ENCODE peak calls at places on chromosomes 16 and 17, in nine cellular contexts. O, H, Q, B, C, K, S, D and F are unnamed samples. For H3K36me3, the result is how much of the 10 kb centered on the place peaks cover.

GRCh38 chr17:15920758-15921239 is 24.1 kb upstream of the ADORA2B start:
- DNase-seq in O (no peak), H (no peak), Q (no peak), B (no peak), C (peak), K (peak), S (peak), D (peak), F (peak)

GRCh38 chr16:86241681-86242080 is 268.6 kb upstream of the FOXF1 start:
- DNase-seq in O (no peak), H (peak), Q (no peak), B (no peak), C (no peak), K (no peak), S (peak), D (no peak), F (no peak)

GRCh38 chr17:4854181-4854681 is 21.1 kb downstream of the MINK1 start:
- DNase-seq in O (no peak), H (no peak), Q (no peak), B (no peak), C (no peak), K (no peak), S (no peak), D (no peak), F (no peak)

GRCh38 chr16:14310519-14310991 is 239.4 kb downstream of the MRTFB start:
- DNase-seq in O (peak), H (no peak), Q (no peak), B (no peak), C (no peak), K (peak), S (peak), D (peak), F (no peak)

GRCh38 chr16:30094541-30095165 is 1.4 kb downstream of the YPEL3 start:
- DNase-seq in O (no peak), H (no peak), Q (no peak), B (no peak), C (peak), K (no peak), S (no peak), D (no peak), F (peak)

GRCh38 chr16:51154271-51155171 is 3.5 kb upstream of the SALL1 start:
- DNase-seq in O (no peak), H (no peak), Q (no peak), B (no peak), C (no peak), K (no peak), S (peak), D (no peak), F (peak)

GRCh38 chr16:75761111-75761510 is 34.8 kb upstream of the CPHXL start:
- DNase-seq in O (peak), H (no peak), Q (no peak), B (no peak), C (no peak), K (no peak), S (no peak), D (no peak), F (no peak)

GRCh38 chr17:42795061-42795460 is 3.4 kb downstream of the COA3 start:
- DNase-seq in O (no peak), H (no peak), Q (no peak), B (no peak), C (no peak), K (no peak), S (no peak), D (no peak), F (no peak)

GRCh38 chr16:67199011-67199807 is at the start of gene ELMO3:
- DNase-seq in O (no peak), H (peak), Q (peak), B (no peak), C (no peak), K (no peak), S (peak), D (peak), F (no peak)

GRCh38 chr16:85386467-85387170 is 226.5 kb upstream of the GSE1 start:
- DNase-seq in O (no peak), H (peak), Q (no peak), B (no peak), C (no peak), K (no peak), S (no peak), D (no peak), F (no peak)

GRCh38 chr16:9123871-9124270 is 32.4 kb downstream of the HAPSTR1 start:
- DNase-seq in O (peak), H (peak), Q (peak), B (no peak), C (peak), K (peak), S (no peak), D (peak), F (no peak)

GRCh38 chr16:87344931-87345631 is 27.9 kb upstream of the C16orf95 start:
- DNase-seq in O (no peak), H (peak), Q (peak), B (no peak), C (peak), K (no peak), S (peak), D (no peak), F (no peak)

GRCh38 chr16:69410285-69410990 is 14.0 kb upstream of the CYB5B start:
- DNase-seq in O (no peak), H (no peak), Q (no peak), B (no peak), C (no peak), K (no peak), S (no peak), D (peak), F (no peak)

GRCh38 chr16:82331397-82331796 is 161.4 kb upstream of the MPHOSPH6 start:
- DNase-seq in O (no peak), H (no peak), Q (no peak), B (no peak), C (no peak), K (no peak), S (no peak), D (no peak), F (no peak)

GRCh38 chr16:89546781-89547180 is 13.7 kb upstream of the RPL13 start:
- DNase-seq in O (no peak), H (no peak), Q (no peak), B (no peak), C (no peak), K (no peak), S (no peak), D (no peak), F (no peak)

GRCh38 chr17:60934723-60935122 is 257.1 kb downstream of the BCAS3 start:
- DNase-seq in O (no peak), H (no peak), Q (no peak), B (no peak), C (no peak), K (no peak), S (peak), D (no peak), F (no peak)

GRCh38 chr16:81040837-81041236 is 5.2 kb downstream of the ATMIN start:
- DNase-seq in O (no peak), H (no peak), Q (no peak), B (no peak), C (no peak), K (no peak), S (no peak), D (no peak), F (no peak)

GRCh38 chr16:77784441-77785356 is 3.7 kb upstream of the VAT1L start:
- DNase-seq in O (peak), H (no peak), Q (no peak), B (no peak), C (no peak), K (no peak), S (no peak), D (no peak), F (no peak)

GRCh38 chr17:15883617-15884111 is 61.3 kb upstream of the ADORA2B start:
- DNase-seq in O (no peak), H (no peak), Q (no peak), B (no peak), C (no peak), K (no peak), S (no peak), D (peak), F (no peak)

GRCh38 chr17:21286066-21286770 is 1.7 kb downstream of the MAP2K3 start:
- DNase-seq in O (peak), H (peak), Q (peak), B (no peak), C (peak), K (peak), S (no peak), D (peak), F (peak)

GRCh38 chr16:61050547-61050946 is 985.7 kb downstream of the CDH8 start:
- DNase-seq in O (no peak), H (no peak), Q (no peak), B (no peak), C (no peak), K (no peak), S (no peak), D (no peak), F (no peak)

GRCh38 chr16:54446639-54447038 is 160.1 kb upstream of the IRX3 start:
- DNase-seq in O (no peak), H (no peak), Q (no peak), B (no peak), C (peak), K (peak), S (no peak), D (peak), F (no peak)

GRCh38 chr16:51763072-51763658 is 612.1 kb upstream of the SALL1 start:
- DNase-seq in O (no peak), H (no peak), Q (no peak), B (no peak), C (no peak), K (no peak), S (peak), D (no peak), F (no peak)

GRCh38 chr17:40936976-40937375 is 470 bp downstream of the KRT23 start:
- DNase-seq in O (no peak), H (no peak), Q (no peak), B (no peak), C (no peak), K (no peak), S (peak), D (no peak), F (no peak)

GRCh38 chr17:45270828-45271418 is 9.0 kb upstream of the SPATA32 start:
- DNase-seq in O (peak), H (no peak), Q (no peak), B (no peak), C (no peak), K (no peak), S (peak), D (no peak), F (no peak)

GRCh38 chr16:75317101-75317522 is 65.7 kb upstream of the BCAR1 start:
- DNase-seq in O (no peak), H (no peak), Q (no peak), B (no peak), C (no peak), K (no peak), S (no peak), D (no peak), F (peak)

GRCh38 chr17:6843241-6843890 is 11.8 kb upstream of the TEKT1 start:
- DNase-seq in O (peak), H (no peak), Q (no peak), B (no peak), C (no peak), K (no peak), S (peak), D (peak), F (no peak)

GRCh38 chr17:29177871-29178749 is 2.1 kb downstream of the MYO18A start:
- DNase-seq in O (no peak), H (peak), Q (peak), B (no peak), C (no peak), K (no peak), S (peak), D (peak), F (no peak)

GRCh38 chr17:45132569-45133463 is 501 bp upstream of the PLCD3 start:
- DNase-seq in O (peak), H (peak), Q (peak), B (no peak), C (peak), K (peak), S (peak), D (peak), F (peak)

GRCh38 chr16:57184890-57185445 is 871 bp downstream of the PSME3IP1 start:
- DNase-seq in O (peak), H (no peak), Q (no peak), B (no peak), C (no peak), K (no peak), S (peak), D (no peak), F (no peak)

GRCh38 chr16:27400751-27401620 is 988 bp upstream of the IL21R start:
- DNase-seq in O (no peak), H (no peak), Q (no peak), B (no peak), C (no peak), K (no peak), S (no peak), D (no peak), F (no peak)

GRCh38 chr17:40556884-40557414 is 8.3 kb downstream of the CCR7 start:
- DNase-seq in O (no peak), H (peak), Q (peak), B (no peak), C (peak), K (no peak), S (no peak), D (no peak), F (no peak)

GRCh38 chr17:75872434-75873351 is 5.7 kb downstream of the TRIM47 start:
- DNase-seq in O (no peak), H (peak), Q (peak), B (no peak), C (peak), K (peak), S (peak), D (peak), F (peak)

GRCh38 chr16:10959161-10959560 is 14.8 kb downstream of the CLEC16A start:
- DNase-seq in O (no peak), H (no peak), Q (no peak), B (no peak), C (no peak), K (no peak), S (no peak), D (no peak), F (no peak)
- H3K36me3 ChIP-seq in O (under half), H (under half), Q (under half), B (under half), C (under half), K (under half), S (under half), D (under half), F (under half)

GRCh38 chr16:400061-400540 is 1.6 kb upstream of the DECR2 start:
- DNase-seq in O (no peak), H (no peak), Q (no peak), B (no peak), C (no peak), K (no peak), S (peak), D (no peak), F (peak)
- H3K4me3 ChIP-seq in O (peak), H (peak), Q (peak), B (no peak), C (no peak), K (peak), S (peak), D (peak), F (no peak)

DNA sequence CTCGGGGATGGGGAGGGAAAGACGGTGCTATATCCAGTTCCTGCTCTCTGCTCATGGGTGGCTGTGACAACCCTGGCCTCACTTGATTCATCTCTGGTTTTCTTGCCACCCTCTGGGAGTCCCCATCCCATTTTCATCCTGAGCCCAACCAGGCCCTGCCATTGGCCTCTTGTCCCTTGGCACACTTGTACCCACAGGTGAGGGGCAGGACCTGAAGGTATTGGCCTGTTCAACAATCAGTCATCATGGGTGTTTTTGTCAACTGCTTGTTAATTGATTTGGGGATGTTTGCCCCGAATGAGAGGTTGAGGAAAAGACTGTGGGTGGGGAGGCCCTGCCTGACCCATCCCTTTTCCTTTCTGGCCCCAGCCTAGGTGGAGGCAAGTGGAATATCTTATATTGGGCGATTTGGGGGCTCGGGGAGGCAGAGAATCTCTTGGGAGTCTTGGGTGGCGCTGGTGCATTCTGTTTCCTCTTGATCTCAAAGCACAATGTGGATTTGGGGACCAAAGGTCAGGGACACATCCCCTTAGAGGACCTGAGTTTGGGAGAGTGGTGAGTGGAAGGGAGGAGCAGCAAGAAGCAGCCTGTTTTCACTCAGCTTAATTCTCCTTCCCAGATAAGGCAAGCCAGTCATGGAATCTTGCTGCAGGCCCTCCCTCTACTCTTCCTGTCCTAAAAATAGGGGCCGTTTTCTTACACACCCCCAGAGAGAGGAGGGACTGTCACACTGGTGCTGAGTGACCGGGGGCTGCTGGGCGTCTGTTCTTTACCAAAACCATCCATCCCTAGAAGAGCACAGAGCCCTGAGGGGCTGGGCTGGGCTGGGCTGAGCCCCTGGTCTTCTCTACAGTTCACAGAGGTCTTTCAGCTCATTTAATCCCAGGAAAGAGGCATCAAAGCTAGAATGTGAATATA is 4.8 kb upstream of the LASP1NB start:
- DNase-seq in O (no peak), H (no peak), Q (peak), B (no peak), C (no peak), K (no peak), S (no peak), D (no peak), F (no peak)
- H3K36me3 ChIP-seq in O (under half), H (under half), Q (under half), B (under half), C (under half), K (under half), S (under half), D (under half), F (under half)

GRCh38 chr17:77233635-77234334 is 93.0 kb downstream of the SEC14L1 start:
- DNase-seq in O (no peak), H (no peak), Q (peak), B (no peak), C (no peak), K (no peak), S (no peak), D (peak), F (peak)

GRCh38 chr17:77235370-77236080 is 94.8 kb downstream of the SEC14L1 start:
- DNase-seq in O (no peak), H (peak), Q (no peak), B (no peak), C (peak), K (peak), S (no peak), D (no peak), F (peak)

GRCh38 chr17:77237232-77238008 is 96.7 kb downstream of the SEC14L1 start:
- DNase-seq in O (no peak), H (no peak), Q (no peak), B (no peak), C (no peak), K (no peak), S (no peak), D (no peak), F (no peak)

GRCh38 chr17:77233127-77233526 is 92.4 kb downstream of the SEC14L1 start:
- DNase-seq in O (no peak), H (no peak), Q (no peak), B (no peak), C (no peak), K (no peak), S (no peak), D (no peak), F (no peak)

DNA sequence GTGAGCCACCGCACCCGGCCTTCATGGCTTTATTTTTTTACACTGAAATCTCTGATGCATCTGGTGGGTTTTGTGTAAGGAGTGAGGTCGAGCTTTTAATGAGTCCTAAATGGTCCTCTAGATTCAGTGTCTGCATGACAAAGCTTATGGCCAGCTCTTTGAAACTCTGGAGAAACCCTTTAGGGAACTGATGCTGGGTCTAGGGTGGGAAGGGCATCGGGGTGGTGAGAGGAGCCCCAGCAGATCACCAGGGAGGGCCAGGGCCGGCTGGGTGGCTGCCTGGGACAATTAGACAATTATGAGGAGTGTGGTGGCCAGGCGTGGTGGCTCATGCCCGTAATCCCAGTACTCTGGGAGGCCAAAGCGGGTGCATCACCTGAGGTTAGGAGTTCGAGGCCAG is 93.9 kb downstream of the SEC14L1 start:
- DNase-seq in O (no peak), H (no peak), Q (no peak), B (no peak), C (no peak), K (no peak), S (no peak), D (no peak), F (no peak)
- H3K4me3 ChIP-seq in O (no peak), H (no peak), Q (no peak), B (no peak), C (no peak), K (no peak), S (no peak), D (no peak), F (no peak)

GRCh38 chr17:49882434-49882833 is 34.6 kb upstream of the TAC4 start:
- DNase-seq in O (no peak), H (no peak), Q (no peak), B (no peak), C (no peak), K (no peak), S (no peak), D (no peak), F (no peak)

GRCh38 chr17:49880291-49881053 is 32.6 kb upstream of the TAC4 start:
- DNase-seq in O (peak), H (peak), Q (peak), B (peak), C (peak), K (peak), S (peak), D (peak), F (peak)

GRCh38 chr17:49879505-49879904 is 31.6 kb upstream of the TAC4 start:
- DNase-seq in O (no peak), H (no peak), Q (no peak), B (no peak), C (no peak), K (no peak), S (no peak), D (no peak), F (no peak)

GRCh38 chr17:49878931-49879330 is 31.1 kb upstream of the TAC4 start:
- DNase-seq in O (no peak), H (no peak), Q (no peak), B (no peak), C (no peak), K (no peak), S (no peak), D (no peak), F (no peak)

DNA sequence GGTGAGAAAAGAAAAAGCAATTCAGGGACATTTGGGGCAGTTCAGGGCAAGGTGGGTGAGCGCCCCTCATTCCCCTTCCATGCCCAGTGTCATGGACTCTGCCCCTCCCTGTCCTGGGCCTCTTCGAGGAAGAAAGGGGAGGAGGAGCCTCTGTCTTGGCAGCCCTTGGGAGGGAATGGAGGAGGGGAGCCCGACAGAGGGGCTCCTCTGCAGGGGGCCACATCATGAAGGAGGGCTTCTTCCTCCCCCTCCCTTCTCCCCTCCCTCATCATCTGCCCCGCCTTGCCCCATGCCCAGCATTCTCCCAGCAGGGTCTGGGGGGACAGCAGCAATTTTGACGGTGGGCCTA is 33.2 kb upstream of the TAC4 start:
- DNase-seq in O (no peak), H (no peak), Q (no peak), B (no peak), C (no peak), K (no peak), S (peak), D (no peak), F (no peak)
- H3K36me3 ChIP-seq in O (under half), H (under half), Q (under half), B (under half), C (under half), K (under half), S (under half), D (under half), F (under half)